ENCODE peak calls at places on chromosomes 6 and 20, in ten cellular contexts. A, W, B, M, P, I, N, Q, S and R are unnamed samples.

GRCh38 chr6:39452306-39452705 is 129.8 kb upstream of the KCNK16 start:
- DNase-seq in W (no peak), I (no peak), N (peak), M (no peak), S (no peak), A (no peak), B (no peak), Q (no peak), P (no peak), R (no peak)

GRCh38 chr20:35398660-35399144 is 13.1 kb downstream of the UQCC1 start:
- DNase-seq in M (no peak), A (no peak), B (no peak), P (no peak), W (no peak), N (no peak), I (no peak), S (no peak), Q (no peak), R (no peak)

GRCh38 chr6:127463056-127463455 is 3.9 kb upstream of the KIAA0408 start:
- DNase-seq in P (no peak), W (no peak), N (no peak), S (no peak), M (no peak), A (no peak), Q (no peak), B (no peak), I (no peak), R (no peak)

GRCh38 chr6:157788180-157788579 is 34.9 kb upstream of the SNX9 start:
- DNase-seq in Q (no peak), M (no peak), N (no peak), A (no peak), W (no peak), B (no peak), I (no peak), S (no peak), P (no peak), R (no peak)

GRCh38 chr20:54257090-54257816 is 49.4 kb downstream of the PFDN4 start:
- DNase-seq in A (no peak), M (no peak), Q (no peak), I (no peak), P (no peak), S (no peak), N (peak), W (no peak), B (no peak), R (no peak)

GRCh38 chr6:74415056-74415455 is 719.1 kb downstream of the CD109 start:
- DNase-seq in S (no peak), P (no peak), N (no peak), B (no peak), Q (no peak), I (no peak), M (no peak), A (no peak), W (no peak), R (no peak)

GRCh38 chr20:45100563-45101245 is at the start of gene KCNS1:
- DNase-seq in S (peak), A (no peak), M (no peak), Q (no peak), N (peak), W (no peak), B (no peak), I (peak), P (no peak), R (no peak)

GRCh38 chr20:38997622-38998021 is 35.5 kb downstream of the DHX35 start:
- DNase-seq in P (no peak), Q (peak), W (no peak), A (no peak), S (peak), B (no peak), I (no peak), M (no peak), N (no peak), R (no peak)

GRCh38 chr6:6811151-6812002 is 222.9 kb downstream of the LY86 start:
- DNase-seq in W (no peak), N (peak), M (peak), P (no peak), Q (peak), A (peak), I (peak), B (peak), S (peak), R (peak)

GRCh38 chr6:130513770-130514169 is 148.0 kb downstream of the TMEM200A start:
- DNase-seq in N (peak), M (no peak), B (no peak), I (peak), A (no peak), Q (peak), W (no peak), P (no peak), S (no peak), R (peak)

GRCh38 chr6:52065621-52066020 is 21.8 kb downstream of the PKHD1 start:
- DNase-seq in P (no peak), Q (no peak), M (no peak), N (no peak), I (no peak), S (no peak), W (no peak), B (no peak), A (no peak), R (no peak)

DNA sequence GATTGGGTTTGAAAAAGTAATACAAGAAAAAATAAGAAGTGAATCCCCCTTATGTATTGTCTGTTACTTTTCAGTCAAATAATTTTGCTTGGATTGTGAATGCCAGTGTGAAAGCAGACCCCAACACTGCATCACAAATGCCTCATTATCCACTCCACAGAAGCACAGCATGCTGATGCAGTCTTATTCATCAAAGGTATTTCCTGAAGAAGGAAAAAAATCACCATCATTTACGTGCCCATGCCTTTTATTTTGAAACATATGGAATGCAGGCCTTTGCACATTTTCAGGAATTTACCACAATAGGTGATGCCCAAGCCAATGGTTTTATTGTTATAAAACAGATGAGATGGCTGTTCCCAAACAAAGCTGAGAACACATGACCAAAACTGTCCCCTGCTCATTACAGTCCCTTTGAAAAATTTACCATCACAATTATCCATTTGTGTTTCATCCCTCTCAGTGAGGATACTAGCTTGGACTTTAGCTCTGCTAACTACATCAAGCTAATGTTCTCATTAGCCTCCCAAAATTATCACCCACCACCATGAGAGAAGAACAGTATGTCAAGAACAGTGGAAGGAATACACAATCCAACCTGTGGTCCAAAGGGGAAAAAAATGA is 180.6 kb upstream of the HTR1E start:
- DNase-seq in A (no peak), M (no peak), Q (no peak), N (no peak), B (no peak), W (no peak), S (peak), P (no peak), I (no peak), R (no peak)
- H3K27ac ChIP-seq in A (no peak), M (no peak), Q (no peak), N (no peak), B (no peak), W (no peak), S (no peak), P (no peak), I (no peak), R (no peak)

GRCh38 chr6:161368514-161368913 is 94.7 kb upstream of the AGPAT4 start:
- DNase-seq in I (no peak), W (no peak), P (no peak), Q (no peak), M (no peak), S (no peak), A (no peak), B (no peak), N (no peak), R (no peak)

GRCh38 chr6:161366301-161366953 is 92.6 kb upstream of the AGPAT4 start:
- DNase-seq in Q (no peak), I (peak), M (no peak), P (no peak), N (no peak), A (no peak), S (no peak), B (no peak), W (no peak), R (no peak)

GRCh38 chr6:161369339-161369738 is 95.5 kb upstream of the AGPAT4 start:
- DNase-seq in I (peak), M (no peak), N (peak), A (no peak), B (peak), Q (no peak), S (no peak), P (peak), W (peak), R (no peak)

GRCh38 chr6:161365633-161366032 is 91.8 kb upstream of the AGPAT4 start:
- DNase-seq in A (no peak), S (no peak), B (no peak), N (no peak), M (no peak), W (no peak), I (no peak), Q (no peak), P (no peak), R (no peak)

DNA sequence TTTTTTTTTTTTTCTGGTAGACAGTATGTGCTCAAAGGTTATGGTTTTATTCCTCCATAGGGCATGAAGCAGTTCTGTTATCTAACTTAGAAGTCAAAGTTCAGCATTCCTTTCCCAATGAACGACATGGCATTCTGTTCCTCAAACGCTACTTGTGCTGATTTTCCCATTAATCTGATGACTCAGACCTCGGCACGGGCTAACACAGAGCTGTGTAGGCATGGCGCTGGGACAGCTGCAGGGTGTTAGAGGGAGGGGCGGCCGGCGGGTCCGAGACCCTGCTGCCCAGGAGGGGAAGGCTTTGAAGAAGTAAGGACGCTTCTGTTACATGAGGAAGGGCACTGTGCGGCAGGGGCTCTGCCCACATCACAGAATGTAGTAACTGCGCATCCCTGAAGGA is 93.6 kb upstream of the AGPAT4 start:
- DNase-seq in N (no peak), A (no peak), W (no peak), S (no peak), M (no peak), P (no peak), Q (no peak), B (no peak), I (no peak), R (no peak)
- H3K27ac ChIP-seq in N (no peak), A (no peak), W (no peak), S (no peak), M (no peak), P (no peak), Q (no peak), B (no peak), I (no peak), R (no peak)

GRCh38 chr20:31908424-31908823 is 38.0 kb downstream of the TTLL9 start:
- DNase-seq in N (no peak), I (no peak), A (no peak), M (no peak), B (no peak), P (no peak), W (no peak), Q (no peak), S (no peak), R (no peak)
- H3K27ac ChIP-seq in N (no peak), I (no peak), A (no peak), M (no peak), B (no peak), P (no peak), W (no peak), Q (no peak), S (no peak), R (no peak)

GRCh38 chr20:1833216-1833615 is 62.0 kb upstream of the SIRPA start:
- DNase-seq in P (no peak), M (no peak), B (no peak), Q (no peak), S (no peak), A (no peak), W (no peak), I (no peak), N (no peak), R (no peak)
- H3K27ac ChIP-seq in P (no peak), M (no peak), B (no peak), Q (no peak), S (no peak), A (no peak), W (peak), I (no peak), N (no peak), R (no peak)

GRCh38 chr6:139047677-139048076 is 19.1 kb downstream of the ABRACL start:
- DNase-seq in N (no peak), Q (no peak), I (no peak), A (no peak), P (no peak), S (no peak), B (no peak), W (no peak), M (no peak), R (no peak)
- H3K27ac ChIP-seq in N (no peak), Q (no peak), I (no peak), A (no peak), P (no peak), S (no peak), B (no peak), W (no peak), M (no peak), R (no peak)

GRCh38 chr6:3209114-3210023 is 18.1 kb downstream of the TUBB2B start:
- DNase-seq in M (no peak), W (peak), B (peak), I (no peak), A (no peak), S (peak), Q (peak), N (peak), P (peak), R (no peak)

GRCh38 chr6:3206339-3207015 is 21.0 kb downstream of the TUBB2B start:
- DNase-seq in N (no peak), A (no peak), I (no peak), S (no peak), Q (no peak), B (no peak), M (no peak), P (no peak), W (no peak), R (no peak)

GRCh38 chr6:3210024-3210610 is 17.3 kb downstream of the TUBB2B start:
- DNase-seq in W (peak), P (no peak), I (no peak), N (no peak), A (no peak), S (no peak), B (no peak), M (no peak), Q (no peak), R (no peak)

GRCh38 chr6:3208775-3209113 is 18.7 kb downstream of the TUBB2B start:
- DNase-seq in I (no peak), P (no peak), N (no peak), W (no peak), B (no peak), Q (no peak), S (no peak), M (no peak), A (no peak), R (no peak)

GRCh38 chr6:3208096-3208774 is 19.2 kb downstream of the TUBB2B start:
- DNase-seq in P (no peak), N (peak), I (no peak), A (no peak), S (no peak), B (no peak), M (no peak), W (peak), Q (no peak), R (no peak)
- H3K27ac ChIP-seq in P (peak), N (peak), I (no peak), A (peak), S (no peak), B (peak), M (no peak), W (no peak), Q (no peak), R (no peak)

DNA sequence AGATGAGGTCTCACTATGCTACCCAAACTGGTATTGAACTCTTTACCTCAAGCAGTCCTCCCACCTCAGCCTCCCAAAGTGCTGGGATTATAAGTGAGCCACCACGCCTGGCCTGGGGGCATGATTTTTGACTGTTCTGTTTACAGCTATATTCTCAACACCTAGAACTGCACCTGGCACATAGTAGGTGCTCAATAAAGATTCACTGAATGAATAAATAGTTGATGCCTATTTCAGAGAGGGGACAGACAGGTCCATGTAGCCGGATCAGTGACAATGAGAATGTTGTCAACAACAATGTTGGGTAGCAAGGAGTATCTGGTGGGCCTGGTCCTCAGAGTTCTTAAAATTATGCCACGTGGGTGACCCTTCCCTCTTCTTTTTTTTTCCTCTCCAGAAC is 8.9 kb downstream of the TRAF3IP2 start:
- DNase-seq in Q (no peak), P (no peak), M (no peak), I (no peak), B (no peak), A (no peak), S (no peak), W (no peak), N (no peak), R (no peak)
- H3K27ac ChIP-seq in Q (no peak), P (no peak), M (no peak), I (no peak), B (no peak), A (no peak), S (no peak), W (no peak), N (no peak), R (no peak)

GRCh38 chr6:145802141-145802540 is 12.5 kb downstream of the FBXO30 start:
- DNase-seq in N (no peak), M (no peak), B (no peak), W (no peak), P (no peak), I (no peak), S (no peak), A (no peak), Q (no peak), R (no peak)

GRCh38 chr6:145798530-145798929 is 16.1 kb downstream of the FBXO30 start:
- DNase-seq in I (no peak), W (no peak), P (no peak), M (no peak), B (no peak), A (no peak), S (no peak), N (peak), Q (no peak), R (no peak)

DNA sequence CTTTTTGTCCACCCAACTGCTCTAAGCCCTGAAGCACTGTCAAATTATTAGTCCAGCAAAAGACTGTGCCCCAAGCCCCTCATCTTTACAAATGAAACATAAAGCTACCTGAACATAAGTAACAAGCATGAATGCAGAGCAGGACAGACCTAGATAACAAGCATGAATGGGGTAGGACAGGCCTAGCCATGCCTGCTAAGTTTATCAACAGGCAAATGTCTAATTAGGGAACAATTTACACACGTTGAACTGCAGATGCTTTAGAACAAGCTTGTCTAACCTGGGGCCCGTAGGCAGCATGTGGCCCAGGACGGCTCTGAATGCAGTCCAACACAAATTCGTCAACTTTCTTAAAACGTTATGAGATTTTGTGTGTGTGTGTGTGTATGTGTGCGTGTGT is 13.6 kb downstream of the FBXO30 start:
- DNase-seq in W (no peak), B (no peak), P (no peak), I (no peak), A (no peak), N (no peak), Q (no peak), M (no peak), S (no peak), R (no peak)
- H3K27ac ChIP-seq in W (no peak), B (no peak), P (no peak), I (no peak), A (no peak), N (no peak), Q (no peak), M (no peak), S (peak), R (no peak)

DNA sequence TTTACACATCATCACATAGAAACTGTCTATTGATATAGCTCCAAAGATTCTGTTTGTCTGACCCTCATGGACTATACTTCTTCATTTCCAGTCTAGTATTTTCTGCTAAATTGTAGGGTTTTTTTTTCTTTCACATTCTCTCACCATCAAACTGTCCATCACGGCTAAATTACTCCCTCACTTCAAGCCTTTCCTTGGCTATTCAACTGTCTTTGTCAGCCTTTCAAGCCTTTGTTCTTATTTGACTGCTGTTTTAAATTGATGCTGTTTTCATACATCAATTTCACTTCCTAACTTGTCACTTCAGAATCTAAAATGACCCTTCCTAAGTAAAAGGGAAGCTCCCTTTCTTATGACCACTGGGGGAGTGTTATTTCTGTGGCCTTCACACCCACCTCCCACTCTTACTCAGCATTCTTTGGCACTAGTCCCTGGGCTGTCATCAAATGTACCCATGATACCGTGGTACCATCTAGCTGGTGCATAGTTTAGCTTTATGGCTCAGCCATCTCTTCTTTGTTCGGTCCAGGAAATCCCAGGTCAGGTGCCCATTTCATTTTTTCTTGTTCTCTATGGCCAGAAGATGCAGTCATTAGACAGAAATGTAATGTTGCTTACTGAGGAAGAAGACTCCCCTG is 8.6 kb downstream of the GJA1 start:
- DNase-seq in B (no peak), S (no peak), W (no peak), N (peak), P (no peak), A (no peak), I (no peak), Q (no peak), M (no peak), R (no peak)
- H3K27ac ChIP-seq in B (peak), S (no peak), W (peak), N (peak), P (no peak), A (peak), I (no peak), Q (no peak), M (no peak), R (no peak)

GRCh38 chr20:1757606-1758507 is 100.3 kb upstream of the SIRPG start:
- DNase-seq in N (no peak), Q (no peak), M (no peak), I (no peak), B (no peak), S (no peak), P (no peak), W (no peak), A (no peak), R (no peak)

GRCh38 chr20:1761598-1761997 is 104.0 kb upstream of the SIRPG start:
- DNase-seq in Q (no peak), B (no peak), P (no peak), S (no peak), A (no peak), N (no peak), M (no peak), I (no peak), W (no peak), R (no peak)

GRCh38 chr20:1764136-1765033 is 106.8 kb upstream of the SIRPG start:
- DNase-seq in S (peak), W (peak), B (peak), Q (peak), A (peak), I (peak), M (peak), P (peak), N (peak), R (peak)

GRCh38 chr20:1758765-1759164 is 101.2 kb upstream of the SIRPG start:
- DNase-seq in A (no peak), N (no peak), W (no peak), B (no peak), P (no peak), S (no peak), M (no peak), I (no peak), Q (no peak), R (no peak)

DNA sequence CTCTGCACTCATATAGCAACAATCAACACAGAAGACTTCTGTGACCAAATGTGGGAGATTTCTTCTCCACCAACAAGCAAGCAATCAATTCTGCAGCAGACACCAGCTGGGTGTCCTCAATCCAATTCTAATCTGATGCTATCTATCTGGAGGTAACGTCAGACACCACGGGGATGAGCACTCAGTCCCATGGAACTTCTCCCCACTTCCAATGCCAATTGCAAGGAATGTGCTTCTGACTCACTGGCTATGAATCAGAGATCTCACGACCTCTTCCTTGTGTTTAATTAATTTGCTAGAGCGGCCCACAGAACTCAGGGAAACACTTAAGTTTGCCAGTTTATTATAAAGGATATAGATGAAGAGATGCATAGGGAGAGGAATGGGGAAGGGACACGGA is 103.5 kb upstream of the SIRPG start:
- DNase-seq in B (peak), N (peak), Q (no peak), I (no peak), P (no peak), S (no peak), M (peak), A (no peak), W (no peak), R (no peak)
- H3K27ac ChIP-seq in B (peak), N (no peak), Q (no peak), I (no peak), P (no peak), S (no peak), M (no peak), A (no peak), W (no peak), R (no peak)